ENCODE peak calls at places on chromosomes 16 and 17, in four cellular contexts. N is body of pancreas, E is pancreas, H is RWPE2. U is an unnamed sample. For H3K27me3, the result is how much of the 10 kb centered on the place peaks cover.

GRCh38 chr16:84144301-84144858 is 597 bp downstream of the HSDL1 start:
- ATAC-seq in N (peak), E (peak), H (peak), U (peak)

GRCh38 chr16:72400257-72401078 is 228.5 kb upstream of the PMFBP1 start:
- ATAC-seq in N (peak), H (peak), E (peak), U (no peak)

GRCh38 chr17:77610518-77610893 is 348.0 kb upstream of the TNRC6C start:
- ATAC-seq in H (no peak), N (no peak), E (no peak), U (no peak)

GRCh38 chr17:47846741-47847340 is 4.1 kb downstream of the SP6 start:
- ATAC-seq in N (no peak), H (no peak), E (no peak), U (no peak)

GRCh38 chr16:64440005-64440404 is 681.9 kb downstream of the CDH11 start:
- ATAC-seq in N (no peak), H (peak), E (peak), U (no peak)

GRCh38 chr17:67482784-67483183 is 105.7 kb downstream of the PITPNC1 start:
- ATAC-seq in E (no peak), H (no peak), N (no peak), U (no peak)

GRCh38 chr17:1095093-1095852 is 84.5 kb downstream of the ABR start:
- ATAC-seq in E (peak), N (peak), H (no peak), U (peak)

GRCh38 chr17:64399071-64399766 is 8.6 kb upstream of the PECAM1 start:
- ATAC-seq in N (no peak), H (peak), E (no peak), U (no peak)

GRCh38 chr16:14003119-14003570 is 68.0 kb upstream of the MRTFB start:
- ATAC-seq in E (peak), H (peak), N (peak), U (peak)

GRCh38 chr17:13871261-13871660 is 198.0 kb upstream of the COX10 start:
- ATAC-seq in N (no peak), E (no peak), H (no peak), U (no peak)

GRCh38 chr16:52680993-52681392 is 134.1 kb upstream of the TOX3 start:
- ATAC-seq in E (no peak), H (no peak), N (no peak), U (no peak)

GRCh38 chr17:83149761-83150251 is 70.4 kb downstream of the METRNL start:
- ATAC-seq in H (no peak), N (no peak), E (no peak), U (no peak)

GRCh38 chr17:77388384-77389306 is 247.9 kb downstream of the SEC14L1 start:
- ATAC-seq in H (no peak), E (no peak), N (no peak), U (no peak)

GRCh38 chr17:67066717-67067116 is 22.4 kb downstream of the CACNG1 start:
- ATAC-seq in N (no peak), H (no peak), E (no peak), U (no peak)

GRCh38 chr17:6205525-6205924 is 135.3 kb downstream of the WSCD1 start:
- ATAC-seq in E (no peak), N (no peak), H (no peak), U (no peak)
- H3K27me3 ChIP-seq in E (under half), N (under half), H (under half), U (half or more)

GRCh38 chr17:36934759-36935630 is 2.3 kb upstream of the LHX1 start:
- ATAC-seq in N (no peak), E (peak), H (peak), U (no peak)
- H3K27me3 ChIP-seq in N (half or more), E (under half), H (half or more), U (half or more)

GRCh38 chr17:74963656-74964055 is 8.9 kb downstream of the HID1 start:
- ATAC-seq in H (no peak), N (no peak), E (no peak), U (no peak)
- H3K27me3 ChIP-seq in H (under half), N (under half), E (under half), U (under half)

GRCh38 chr17:74888440-74888839 is 5.0 kb downstream of the FADS6 start:
- ATAC-seq in E (no peak), H (no peak), N (no peak), U (no peak)

GRCh38 chr17:74893936-74894671 is 671 bp upstream of the FADS6 start:
- ATAC-seq in E (no peak), N (no peak), H (no peak), U (no peak)

GRCh38 chr17:74892013-74892841 is 1.2 kb downstream of the FADS6 start:
- ATAC-seq in E (peak), H (no peak), N (peak), U (no peak)

GRCh38 chr17:74890554-74890953 is 2.9 kb downstream of the FADS6 start:
- ATAC-seq in E (no peak), N (no peak), H (no peak), U (no peak)

DNA sequence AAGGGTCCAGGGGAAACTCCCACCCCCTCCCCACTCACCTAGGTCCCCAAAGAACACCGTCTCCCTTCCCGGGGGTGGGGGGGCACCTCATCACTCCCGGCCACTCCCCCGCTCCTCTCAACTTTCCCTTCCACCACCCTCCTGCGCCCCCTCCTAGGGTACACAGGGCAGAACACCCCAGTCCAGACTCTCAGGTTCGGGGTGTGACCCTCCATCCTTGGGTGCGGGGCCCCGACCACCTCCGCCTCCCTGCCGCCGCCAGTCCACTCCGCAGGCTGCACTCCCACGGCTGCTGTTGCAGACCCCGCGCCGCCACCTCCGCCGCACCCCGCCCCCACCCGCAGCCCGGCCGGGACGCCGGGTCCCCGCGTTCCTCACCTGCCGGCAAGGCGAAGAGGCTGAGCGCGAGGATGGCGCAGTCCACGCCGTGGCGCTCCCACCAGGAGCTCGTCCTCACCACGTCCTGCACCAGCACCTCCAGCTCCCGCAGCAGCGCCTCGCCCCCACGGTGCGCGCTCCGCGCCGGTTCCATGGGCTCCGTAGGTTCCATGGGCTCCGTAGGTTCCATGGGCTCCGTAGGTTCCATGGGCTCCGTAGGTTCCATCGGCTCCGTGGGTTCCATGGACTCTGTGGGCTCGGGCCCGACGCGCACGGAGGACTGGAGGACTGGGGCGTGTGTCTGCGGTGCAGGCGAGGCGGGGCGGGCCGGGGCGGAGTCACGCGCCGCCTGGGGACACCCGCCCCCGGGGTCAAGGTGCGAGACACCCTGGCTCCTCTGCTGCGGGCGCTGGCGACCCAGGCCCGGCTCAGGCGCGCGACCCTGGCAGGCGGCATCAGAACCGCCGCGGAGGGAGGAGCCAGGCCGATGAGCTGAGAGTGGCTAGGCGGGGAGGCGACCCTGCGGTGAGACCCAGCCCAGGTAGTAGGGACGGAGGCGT is at the start of gene FADS6:
- ATAC-seq in E (peak), N (peak), H (peak), U (peak)
- H3K27me3 ChIP-seq in E (under half), N (under half), H (under half), U (half or more)

DNA sequence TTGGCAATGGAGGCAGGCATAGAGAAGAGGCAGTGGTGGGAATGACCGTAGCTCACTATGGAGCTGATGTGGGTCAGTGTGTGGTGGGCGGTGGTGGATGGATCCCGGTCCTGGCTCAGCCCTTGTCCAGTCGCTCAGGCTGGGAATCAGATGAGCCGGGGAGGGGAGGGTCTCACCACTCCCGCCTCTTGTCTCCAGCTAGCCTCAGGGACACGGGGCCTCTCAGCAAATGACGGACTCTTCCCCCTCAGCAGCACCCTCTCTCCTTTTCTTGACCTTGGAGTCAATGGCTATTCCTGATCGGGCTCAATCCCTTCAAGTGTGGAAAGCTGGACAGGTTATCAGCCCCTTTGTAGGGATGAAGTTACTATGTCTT is 208.5 kb downstream of the NTN1 start:
- ATAC-seq in H (no peak), E (no peak), N (no peak), U (no peak)
- H3K27me3 ChIP-seq in H (under half), E (under half), N (under half), U (under half)

DNA sequence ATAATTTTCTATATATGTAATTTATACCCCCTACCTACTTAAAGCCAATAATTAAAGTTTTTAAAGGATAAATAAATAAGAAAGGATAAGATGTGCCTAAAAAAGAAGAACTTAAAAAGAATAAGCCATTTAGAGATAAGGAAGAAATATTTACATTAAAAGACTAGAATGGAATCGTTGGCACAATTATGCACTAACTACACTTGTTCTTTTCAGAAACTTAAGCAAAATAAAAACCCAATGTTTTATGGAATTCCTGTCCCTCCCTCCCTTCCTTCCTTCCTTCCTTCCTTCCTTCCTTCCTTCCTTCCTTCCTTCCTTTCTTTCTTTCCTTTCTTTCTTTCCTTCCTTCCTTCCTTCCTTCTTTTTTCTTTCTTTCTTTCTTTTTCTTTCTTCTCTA is 4.5 kb upstream of the KRTAP4-6 start:
- ATAC-seq in N (no peak), H (no peak), E (no peak), U (no peak)
- H3K27me3 ChIP-seq in N (under half), H (under half), E (under half), U (under half)

GRCh38 chr17:15393414-15393813 is 52.0 kb upstream of the TEKT3 start:
- ATAC-seq in E (no peak), H (no peak), N (no peak), U (no peak)
- H3K27me3 ChIP-seq in E (under half), H (under half), N (under half), U (under half)

GRCh38 chr17:56523042-56523441 is 70.5 kb upstream of the NOG start:
- ATAC-seq in N (no peak), E (no peak), H (no peak), U (no peak)
- H3K27me3 ChIP-seq in N (under half), E (under half), H (under half), U (under half)

GRCh38 chr16:22297114-22297870 is at the start of gene POLR3E:
- ATAC-seq in N (peak), E (peak), H (peak), U (peak)

GRCh38 chr16:22299036-22299435 is 1.8 kb downstream of the POLR3E start:
- ATAC-seq in H (no peak), N (no peak), E (no peak), U (no peak)

GRCh38 chr16:22296225-22297113 is 740 bp upstream of the POLR3E start:
- ATAC-seq in N (no peak), E (no peak), H (no peak), U (no peak)

GRCh38 chr16:22300427-22301071 is 3.3 kb downstream of the POLR3E start:
- ATAC-seq in N (no peak), H (no peak), E (no peak), U (no peak)

DNA sequence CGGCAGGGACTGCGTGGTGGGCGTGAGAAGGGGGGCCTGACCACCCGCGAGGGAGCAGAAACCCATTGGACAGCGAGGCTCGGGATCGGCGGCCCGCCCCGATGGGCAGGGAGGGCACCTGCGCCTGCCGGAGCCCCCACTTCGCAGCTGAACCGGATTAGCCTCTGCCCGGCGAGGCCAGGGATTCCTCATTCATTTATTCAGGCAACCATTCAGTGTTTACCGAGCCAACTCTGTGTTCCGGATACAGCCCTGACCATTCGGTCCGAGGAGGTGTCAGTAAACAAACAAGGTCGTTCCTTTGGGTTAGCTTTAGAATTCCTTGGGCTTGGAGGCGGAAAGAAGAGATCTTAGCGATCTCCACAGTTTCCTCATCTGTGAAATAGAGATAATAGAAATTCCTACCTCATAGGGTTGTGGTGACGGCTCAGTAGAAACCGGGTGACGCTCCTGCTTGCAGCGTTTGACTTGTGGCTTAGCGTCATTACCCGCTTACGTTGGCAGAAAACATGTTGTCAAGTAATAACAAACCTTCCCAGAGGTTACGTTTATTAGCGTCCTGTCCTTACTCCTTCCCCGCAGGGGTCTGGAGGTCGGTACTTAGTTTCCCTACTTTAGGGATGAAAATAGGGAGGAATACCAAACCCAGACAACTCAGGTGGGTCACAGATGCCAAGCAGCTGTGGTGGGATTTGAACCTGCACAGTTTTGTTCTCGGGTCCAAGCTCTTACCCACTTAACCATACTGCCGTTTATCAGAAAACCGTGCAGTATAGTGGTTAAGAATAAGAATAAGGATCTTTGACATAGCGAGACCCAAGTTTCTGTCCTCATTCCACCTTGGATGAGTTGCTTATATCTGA is 893 bp downstream of the POLR3E start:
- ATAC-seq in E (peak), N (peak), H (peak), U (peak)
- H3K27me3 ChIP-seq in E (under half), N (under half), H (under half), U (under half)

GRCh38 chr17:36747861-36748260 is 146.5 kb downstream of the MRM1 start:
- ATAC-seq in N (no peak), H (no peak), E (no peak), U (no peak)

GRCh38 chr17:36752096-36752888 is 150.9 kb downstream of the MRM1 start:
- ATAC-seq in H (no peak), E (no peak), N (no peak), U (no peak)

GRCh38 chr17:36749493-36749892 is 148.1 kb downstream of the MRM1 start:
- ATAC-seq in N (no peak), E (no peak), H (no peak), U (no peak)

GRCh38 chr17:36746654-36747053 is 145.3 kb downstream of the MRM1 start:
- ATAC-seq in E (no peak), H (no peak), N (no peak), U (no peak)

DNA sequence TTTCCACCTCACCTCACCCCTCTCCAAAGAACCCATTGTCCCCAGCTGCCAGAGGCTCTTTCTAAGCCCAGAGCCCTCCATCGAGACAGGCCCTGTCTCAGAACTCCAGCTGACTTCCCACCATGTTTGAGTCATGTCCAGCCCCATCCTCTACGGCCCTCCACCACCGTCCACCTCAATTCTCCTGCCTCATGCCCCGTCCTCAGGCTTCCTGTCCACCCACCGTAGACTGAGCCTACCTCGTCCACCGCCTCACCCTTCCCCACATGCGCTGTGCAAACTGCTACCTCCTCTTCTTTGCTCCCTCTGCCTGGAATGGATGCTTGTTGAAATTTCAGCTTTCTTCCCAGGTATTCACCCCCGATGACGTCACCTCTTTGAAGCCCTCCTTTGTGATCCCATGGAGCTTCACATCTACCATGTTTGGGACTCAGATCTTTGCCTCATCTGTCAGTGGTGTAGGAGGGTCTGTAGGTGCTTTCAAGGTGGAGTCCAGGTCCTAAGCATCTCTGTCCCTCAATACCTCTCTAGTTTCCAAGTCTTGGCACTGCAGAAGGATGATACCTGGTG is 149.0 kb downstream of the MRM1 start:
- ATAC-seq in E (no peak), N (no peak), H (no peak), U (no peak)
- H3K27me3 ChIP-seq in E (under half), N (under half), H (under half), U (half or more)